ENCODE peak calls at places on chromosomes 7 and 10, in nine cellular contexts. I is upper lobe of left lung; O is AG04450; V is fibroblast of the conjunctiva; Z is neural progenitor cell; J is CD4-positive, alpha-beta memory T cell; B is T-cell; F is endothelial cell; Y is activated CD4-positive, alpha-beta T cell treated with anti-CD3 and anti-CD28 coated beads, Interleukin-2, amount 50 U/mL, for 4 hours. K is an unnamed sample.

GRCh38 chr7:33446551-33446950 is 317.2 kb downstream of the BBS9 start:
- DNase-seq in O (no peak), B (no peak), I (no peak), J (no peak), V (no peak), F (no peak), Y (no peak), Z (no peak), K (no peak)

GRCh38 chr7:21364838-21365267 is 63.0 kb upstream of the SP4 start:
- DNase-seq in J (no peak), O (no peak), I (no peak), F (no peak), V (no peak), Y (no peak), B (no peak), Z (no peak), K (no peak)

GRCh38 chr7:55185941-55186609 is 167.3 kb downstream of the EGFR start:
- DNase-seq in O (peak), I (no peak), Z (no peak), Y (no peak), J (no peak), F (no peak), B (no peak), V (peak), K (no peak)

GRCh38 chr10:97517778-97518561 is 19.2 kb downstream of the UBTD1 start:
- DNase-seq in O (no peak), J (no peak), F (peak), B (no peak), Y (no peak), I (no peak), V (no peak), Z (no peak), K (peak)

GRCh38 chr10:121823993-121824463 is 103.8 kb downstream of the ATE1 start:
- DNase-seq in Y (no peak), B (no peak), O (no peak), I (no peak), V (peak), J (no peak), Z (peak), F (peak), K (peak)

GRCh38 chr10:79270471-79271246 is 76.6 kb upstream of the PPIF start:
- DNase-seq in F (no peak), O (no peak), Y (no peak), V (no peak), Z (no peak), J (no peak), I (no peak), B (peak), K (no peak)

GRCh38 chr10:108784534-108784933 is 1138.8 kb downstream of the XPNPEP1 start:
- DNase-seq in O (no peak), F (no peak), B (no peak), J (no peak), V (no peak), Y (no peak), I (no peak), Z (no peak), K (no peak)

GRCh38 chr10:13991353-13991752 is 339.4 kb downstream of the FRMD4A start:
- DNase-seq in Z (peak), I (no peak), B (no peak), F (peak), O (no peak), Y (no peak), V (no peak), J (no peak), K (peak)

GRCh38 chr10:124142960-124143359 is 49.6 kb upstream of the CHST15 start:
- DNase-seq in B (no peak), V (no peak), O (no peak), F (no peak), Y (no peak), I (no peak), Z (no peak), J (no peak), K (no peak)

GRCh38 chr7:371119-371778 is 81.3 kb downstream of the FOXL3 start:
- DNase-seq in Z (no peak), V (no peak), Y (no peak), J (peak), B (no peak), F (no peak), O (no peak), I (no peak), K (no peak)

GRCh38 chr10:71359364-71360046 is 37.2 kb upstream of the CDH23 start:
- DNase-seq in Z (no peak), V (no peak), B (peak), F (no peak), I (no peak), O (no peak), Y (no peak), J (no peak), K (no peak)

GRCh38 chr10:102628451-102628911 is 15.8 kb upstream of the TRIM8 start:
- DNase-seq in F (no peak), J (no peak), B (no peak), Y (no peak), O (no peak), Z (no peak), V (no peak), I (no peak), K (peak)

GRCh38 chr10:114751856-114752255 is 69.7 kb upstream of the FHIP2A start:
- DNase-seq in Y (no peak), F (no peak), I (no peak), J (no peak), B (no peak), Z (no peak), O (no peak), V (no peak), K (no peak)

GRCh38 chr10:100615911-100616310 is 80.2 kb downstream of the HIF1AN start:
- DNase-seq in B (no peak), Z (no peak), V (no peak), J (no peak), Y (no peak), I (no peak), O (no peak), F (no peak), K (no peak)

GRCh38 chr10:109953745-109954144 is 30.4 kb upstream of the XPNPEP1 start:
- DNase-seq in V (no peak), J (no peak), Y (no peak), F (no peak), Z (no peak), O (no peak), B (no peak), I (no peak), K (peak)

GRCh38 chr10:117271427-117271826 is 30.5 kb downstream of the SLC18A2 start:
- DNase-seq in I (no peak), J (no peak), V (no peak), F (no peak), O (no peak), B (no peak), Y (no peak), Z (no peak), K (no peak)

GRCh38 chr7:139871276-139871675 is 42.2 kb downstream of the TBXAS1 start:
- DNase-seq in V (peak), Z (no peak), F (no peak), O (peak), B (no peak), Y (no peak), I (no peak), J (no peak), K (no peak)

GRCh38 chr7:135238112-135238744 is 4.6 kb downstream of the STRA8 start:
- DNase-seq in Z (no peak), Y (no peak), J (no peak), I (peak), F (no peak), O (no peak), B (no peak), V (no peak), K (no peak)